ENCODE peak calls at places on chromosomes 13 and 19, in six cellular contexts. V is mammary epithelial cell, H is breast epithelium, W is mucosa of descending colon, Z is GM23248, P is neuronal stem cell. U is an unnamed sample. For H3K36me3 and H3K4me1, the result is how much of the 10 kb centered on the place peaks cover.

GRCh38 chr19:51098366-51099069 is 9.7 kb downstream of the CTU1 start:
- DNase-seq in H (no peak), P (no peak), V (no peak), Z (no peak), W (no peak), U (no peak)

GRCh38 chr19:18558595-18558994 is 925 bp downstream of the KXD1 start:
- DNase-seq in P (no peak), H (no peak), Z (peak), V (no peak), W (no peak), U (no peak)

GRCh38 chr19:31110331-31110730 is 238.9 kb downstream of the TSHZ3 start:
- DNase-seq in V (peak), P (no peak), H (no peak), Z (peak), W (no peak), U (peak)

GRCh38 chr19:10501971-10502523 is 1.1 kb downstream of the KEAP1 start:
- DNase-seq in Z (peak), W (peak), H (peak), V (no peak), P (no peak), U (peak)

GRCh38 chr13:86188170-86188569 is 389.0 kb upstream of the SLITRK6 start:
- DNase-seq in H (no peak), Z (no peak), P (no peak), W (no peak), V (no peak), U (no peak)

GRCh38 chr13:100734194-100734720 is 59.7 kb upstream of the TMTC4 start:
- DNase-seq in Z (no peak), H (no peak), V (no peak), W (no peak), P (no peak), U (no peak)

GRCh38 chr19:56899943-56900342 is 59.4 kb upstream of the PEG3 start:
- DNase-seq in V (no peak), W (no peak), P (no peak), H (no peak), Z (no peak), U (no peak)

GRCh38 chr13:113855012-113855921 is 8.6 kb downstream of the GAS6 start:
- DNase-seq in H (peak), V (no peak), W (peak), Z (no peak), P (no peak), U (no peak)

GRCh38 chr13:70732611-70733010 is 624.4 kb upstream of the KLHL1 start:
- DNase-seq in W (no peak), V (no peak), P (no peak), H (no peak), Z (no peak), U (peak)

GRCh38 chr13:49532593-49532992 is 36.8 kb downstream of the PHF11 start:
- DNase-seq in Z (no peak), V (no peak), W (no peak), H (no peak), P (no peak), U (no peak)

GRCh38 chr13:86446311-86446710 is 647.1 kb upstream of the SLITRK6 start:
- DNase-seq in H (no peak), W (no peak), V (no peak), Z (peak), P (no peak), U (no peak)

GRCh38 chr19:2524840-2525723 is 49.2 kb downstream of the GADD45B start:
- DNase-seq in P (no peak), V (peak), Z (peak), W (no peak), H (no peak), U (no peak)

GRCh38 chr19:30312582-30313352 is 59.4 kb upstream of the ZNF536 start:
- DNase-seq in W (no peak), V (no peak), P (no peak), H (no peak), Z (no peak), U (no peak)

GRCh38 chr19:55080121-55080914 is 4.6 kb downstream of the EPS8L1 start:
- DNase-seq in Z (peak), W (peak), H (peak), V (peak), P (no peak), U (peak)

GRCh38 chr13:27920677-27921420 is 1.0 kb downstream of the PDX1 start:
- DNase-seq in Z (peak), W (no peak), P (peak), H (no peak), V (peak), U (no peak)

GRCh38 chr19:14337510-14337909 is 43.7 kb upstream of the ADGRE5 start:
- DNase-seq in H (no peak), V (no peak), P (no peak), W (peak), Z (peak), U (peak)

GRCh38 chr19:7132054-7132453 is 62.6 kb downstream of the ZNF557 start:
- DNase-seq in P (no peak), H (no peak), Z (no peak), V (no peak), W (no peak), U (no peak)

GRCh38 chr19:9917322-9917721 is 19.0 kb downstream of the OLFM2 start:
- DNase-seq in V (peak), P (no peak), H (no peak), Z (peak), W (no peak), U (peak)

GRCh38 chr13:29131881-29132668 is 311.9 kb downstream of the MTUS2 start:
- DNase-seq in Z (no peak), W (no peak), V (no peak), H (no peak), P (no peak), U (no peak)

GRCh38 chr19:5615756-5616327 is 6.7 kb downstream of the SAFB2 start:
- DNase-seq in V (no peak), Z (peak), P (no peak), W (no peak), H (no peak), U (no peak)

GRCh38 chr19:49337267-49338022 is 2.2 kb downstream of the CD37 start:
- DNase-seq in Z (no peak), P (no peak), V (no peak), H (peak), W (no peak), U (no peak)

GRCh38 chr13:37192986-37193385 is 87.5 kb upstream of the CSNK1A1L start:
- DNase-seq in V (no peak), W (no peak), Z (peak), H (no peak), P (no peak), U (no peak)

GRCh38 chr19:13906525-13906904 is 514 bp downstream of the CC2D1A start:
- DNase-seq in P (no peak), H (no peak), W (peak), V (peak), Z (peak), U (peak)

GRCh38 chr13:30082391-30082790 is 225.0 kb downstream of the KATNAL1 start:
- DNase-seq in P (no peak), H (no peak), W (no peak), Z (no peak), V (no peak), U (no peak)

GRCh38 chr13:110625771-110626321 is 10.5 kb downstream of the NAXD start:
- DNase-seq in H (no peak), Z (no peak), P (no peak), W (peak), V (no peak), U (no peak)

GRCh38 chr19:4343845-4344713 is 717 bp downstream of the MPND start:
- DNase-seq in V (no peak), W (peak), Z (no peak), H (no peak), P (no peak), U (no peak)

GRCh38 chr19:50720921-50721291 is 1.3 kb upstream of the SHANK1 start:
- DNase-seq in Z (peak), V (peak), P (no peak), H (no peak), W (no peak), U (no peak)

GRCh38 chr19:29675650-29676186 is 10.5 kb downstream of the PLEKHF1 start:
- DNase-seq in V (no peak), P (no peak), Z (no peak), W (no peak), H (no peak), U (no peak)

GRCh38 chr19:37362733-37363132 is 8.2 kb upstream of the ZNF527 start:
- DNase-seq in V (no peak), Z (peak), W (no peak), H (no peak), P (no peak), U (no peak)

GRCh38 chr19:11964496-11964857 is 363 bp upstream of the ZNF763 start:
- DNase-seq in W (peak), P (no peak), V (no peak), Z (peak), H (no peak), U (no peak)

GRCh38 chr19:53196777-53197396 is 3.7 kb upstream of the ZNF665 start:
- DNase-seq in Z (peak), V (peak), H (peak), W (peak), P (peak), U (peak)

GRCh38 chr13:31978021-31978420 is 53.6 kb upstream of the FRY start:
- DNase-seq in W (no peak), V (peak), H (no peak), Z (no peak), P (no peak), U (no peak)

GRCh38 chr13:98523455-98524102 is 53.3 kb downstream of the STK24 start:
- DNase-seq in V (no peak), P (no peak), Z (no peak), H (no peak), W (no peak), U (no peak)

GRCh38 chr19:55015126-55015525 is 22.9 kb downstream of the GP6 start:
- DNase-seq in H (no peak), Z (no peak), V (no peak), P (no peak), W (no peak), U (no peak)

GRCh38 chr19:54186934-54187381 is 2.4 kb downstream of the MBOAT7 start:
- DNase-seq in V (no peak), H (no peak), W (peak), Z (no peak), P (no peak), U (no peak)

GRCh38 chr19:1417681-1418493 is 10.5 kb downstream of the DAZAP1 start:
- DNase-seq in Z (no peak), W (no peak), H (no peak), P (no peak), V (no peak), U (no peak)
- H3K36me3 ChIP-seq in Z (under half), W (under half), H (under half), P (under half), V (under half), U (half or more)

GRCh38 chr13:39419866-39420265 is 183.1 kb downstream of the LHFPL6 start:
- DNase-seq in P (no peak), W (no peak), H (no peak), Z (no peak), V (no peak), U (no peak)
- H3K4me1 ChIP-seq in P (half or more), W (under half), H (under half), Z (under half), V (under half), U (under half)

DNA sequence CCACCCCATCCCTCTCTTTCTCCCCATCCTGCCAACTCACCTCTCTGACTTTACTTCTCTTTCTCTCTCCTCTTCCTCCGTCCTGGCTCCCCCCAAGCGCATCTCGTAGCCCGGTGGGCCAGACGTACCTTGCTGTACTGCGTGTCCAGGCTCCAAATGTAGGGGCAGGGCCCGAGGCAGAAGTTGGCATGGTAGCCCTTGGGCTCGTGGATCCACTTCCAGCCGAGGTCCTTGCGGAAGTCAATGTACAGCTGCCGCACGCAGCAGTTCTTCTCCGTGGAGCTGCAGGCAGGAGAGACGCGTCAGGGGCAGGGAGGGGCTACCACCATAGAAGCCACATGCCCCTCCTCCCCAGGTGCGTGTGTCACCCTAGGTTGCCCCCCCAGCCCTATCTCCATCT is 21.7 kb downstream of the TGFB1 start:
- DNase-seq in P (no peak), W (no peak), Z (no peak), H (no peak), V (no peak), U (no peak)
- H3K36me3 ChIP-seq in P (under half), W (under half), Z (under half), H (under half), V (under half), U (under half)

DNA sequence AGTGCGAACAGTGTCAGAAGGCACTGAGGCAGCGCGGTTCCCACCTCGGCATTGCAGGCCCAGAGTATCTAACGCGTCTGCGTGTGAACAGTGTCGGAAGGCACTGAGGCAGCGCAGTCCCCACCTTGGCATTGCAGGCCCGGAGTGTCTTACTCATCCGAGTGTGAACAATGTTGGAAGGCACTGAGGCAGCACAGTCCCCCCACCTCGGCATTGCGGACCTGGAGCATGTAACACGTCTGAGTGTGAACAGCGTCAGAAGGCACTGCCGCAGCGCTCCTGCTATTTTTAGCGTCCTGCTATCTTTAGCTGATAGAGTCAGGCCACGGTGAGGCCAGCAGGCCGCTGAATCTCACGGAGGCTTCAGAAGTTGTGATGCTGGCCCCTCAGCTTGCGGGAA is 39.6 kb downstream of the ATP11A start:
- DNase-seq in H (no peak), W (no peak), Z (no peak), V (no peak), P (no peak), U (no peak)
- H3K4me1 ChIP-seq in H (under half), W (under half), Z (under half), V (under half), P (under half), U (under half)